ENCODE peak calls at places on chromosomes 1 and 21, in eight cellular contexts. One of them, this sample, is unnamed.

GRCh38 chr1:87765686-87766085 is 437.0 kb downstream of the LMO4 start:
- DNase-seq in lung: no peak
- DNase-seq in heart left ventricle: no peak
- DNase-seq in right atrium auricular region: no peak
- DNase-seq in BE2C: no peak
- DNase-seq in cardiac muscle cell: peak
- DNase-seq in lower leg skin: no peak
- DNase-seq in brain microvascular endothelial cell: no peak
- DNase-seq in this sample: peak

GRCh38 chr1:94579876-94580294 is 38.3 kb upstream of the F3 start:
- DNase-seq in lung: no peak
- DNase-seq in heart left ventricle: no peak
- DNase-seq in right atrium auricular region: no peak
- DNase-seq in BE2C: no peak
- DNase-seq in cardiac muscle cell: peak
- DNase-seq in lower leg skin: no peak
- DNase-seq in brain microvascular endothelial cell: peak
- DNase-seq in this sample: peak

GRCh38 chr21:36478207-36478701 is 1.7 kb downstream of the CLDN14 start:
- DNase-seq in lung: no peak
- DNase-seq in heart left ventricle: no peak
- DNase-seq in right atrium auricular region: no peak
- DNase-seq in BE2C: no peak
- DNase-seq in cardiac muscle cell: peak
- DNase-seq in lower leg skin: no peak
- DNase-seq in brain microvascular endothelial cell: peak
- DNase-seq in this sample: peak

GRCh38 chr1:162206749-162207635 is 137.5 kb downstream of the NOS1AP start:
- DNase-seq in lung: peak
- DNase-seq in heart left ventricle: no peak
- DNase-seq in right atrium auricular region: no peak
- DNase-seq in BE2C: peak
- DNase-seq in cardiac muscle cell: peak
- DNase-seq in lower leg skin: no peak
- DNase-seq in brain microvascular endothelial cell: no peak
- DNase-seq in this sample: no peak

GRCh38 chr1:246153796-246154212 is 353.3 kb downstream of the SMYD3 start:
- DNase-seq in lung: no peak
- DNase-seq in heart left ventricle: no peak
- DNase-seq in right atrium auricular region: no peak
- DNase-seq in BE2C: no peak
- DNase-seq in cardiac muscle cell: no peak
- DNase-seq in lower leg skin: no peak
- DNase-seq in brain microvascular endothelial cell: no peak
- DNase-seq in this sample: no peak

GRCh38 chr1:244735404-244735803 is 82.5 kb downstream of the DESI2 start:
- DNase-seq in lung: no peak
- DNase-seq in heart left ventricle: no peak
- DNase-seq in right atrium auricular region: no peak
- DNase-seq in BE2C: no peak
- DNase-seq in cardiac muscle cell: no peak
- DNase-seq in lower leg skin: no peak
- DNase-seq in brain microvascular endothelial cell: no peak
- DNase-seq in this sample: no peak

GRCh38 chr1:226474443-226475111 is 66.7 kb upstream of the PARP1 start:
- DNase-seq in lung: no peak
- DNase-seq in heart left ventricle: no peak
- DNase-seq in right atrium auricular region: no peak
- DNase-seq in BE2C: no peak
- DNase-seq in cardiac muscle cell: no peak
- DNase-seq in lower leg skin: no peak
- DNase-seq in brain microvascular endothelial cell: no peak
- DNase-seq in this sample: no peak

GRCh38 chr1:41108696-41109284 is 87.3 kb upstream of the SLFNL1 start:
- DNase-seq in lung: no peak
- DNase-seq in heart left ventricle: no peak
- DNase-seq in right atrium auricular region: no peak
- DNase-seq in BE2C: no peak
- DNase-seq in cardiac muscle cell: peak
- DNase-seq in lower leg skin: no peak
- DNase-seq in brain microvascular endothelial cell: peak
- DNase-seq in this sample: peak

GRCh38 chr1:179814513-179814838 is 63.1 kb downstream of the TOR1AIP2 start:
- DNase-seq in lung: no peak
- DNase-seq in heart left ventricle: peak
- DNase-seq in right atrium auricular region: no peak
- DNase-seq in BE2C: no peak
- DNase-seq in cardiac muscle cell: no peak
- DNase-seq in lower leg skin: peak
- DNase-seq in brain microvascular endothelial cell: no peak
- DNase-seq in this sample: no peak

GRCh38 chr1:220841293-220841692 is 38.0 kb upstream of the HLX start:
- DNase-seq in lung: no peak
- DNase-seq in heart left ventricle: no peak
- DNase-seq in right atrium auricular region: no peak
- DNase-seq in BE2C: no peak
- DNase-seq in cardiac muscle cell: peak
- DNase-seq in lower leg skin: no peak
- DNase-seq in brain microvascular endothelial cell: no peak
- DNase-seq in this sample: peak

GRCh38 chr21:19557488-19557887 is 1153.9 kb upstream of the TMPRSS15 start:
- DNase-seq in lung: no peak
- DNase-seq in heart left ventricle: no peak
- DNase-seq in right atrium auricular region: no peak
- DNase-seq in BE2C: no peak
- DNase-seq in cardiac muscle cell: no peak
- DNase-seq in lower leg skin: no peak
- DNase-seq in brain microvascular endothelial cell: no peak
- DNase-seq in this sample: no peak

GRCh38 chr1:192580351-192580962 is 4.9 kb downstream of the RGS1 start:
- DNase-seq in lung: no peak
- DNase-seq in heart left ventricle: no peak
- DNase-seq in right atrium auricular region: no peak
- DNase-seq in BE2C: peak
- DNase-seq in cardiac muscle cell: peak
- DNase-seq in lower leg skin: no peak
- DNase-seq in brain microvascular endothelial cell: no peak
- DNase-seq in this sample: peak

DNA sequence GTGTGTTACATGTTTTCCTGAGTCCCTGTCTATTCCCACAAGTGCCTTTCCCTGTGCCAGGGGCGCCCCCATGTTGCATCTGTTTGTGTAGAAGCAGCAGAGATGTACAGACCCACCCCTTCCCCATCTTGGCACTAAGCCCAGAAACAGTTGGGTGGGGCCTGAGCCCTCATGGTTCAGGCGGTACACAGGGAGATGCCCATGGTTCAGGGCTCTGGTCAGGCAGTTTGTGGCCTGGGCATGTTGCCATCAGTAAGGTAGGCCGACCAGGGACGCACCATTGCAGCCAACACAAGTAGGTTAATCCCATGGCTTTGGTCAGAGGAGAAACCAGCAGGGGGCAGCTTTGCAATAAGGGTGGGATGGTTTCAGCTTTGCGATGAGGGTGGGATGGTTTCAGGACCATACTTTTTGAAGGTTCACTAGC is 914 bp upstream of the ADGRB2 start:
- DNase-seq in lung: no peak
- DNase-seq in heart left ventricle: no peak
- DNase-seq in right atrium auricular region: no peak
- DNase-seq in BE2C: peak
- DNase-seq in cardiac muscle cell: peak
- DNase-seq in lower leg skin: no peak
- DNase-seq in brain microvascular endothelial cell: no peak
- DNase-seq in this sample: no peak
- TF ChIP-seq CTCF in lung: no peak
- TF ChIP-seq CTCF in heart left ventricle: peak
- TF ChIP-seq CTCF in right atrium auricular region: peak
- TF ChIP-seq CTCF in BE2C: peak
- TF ChIP-seq CTCF in cardiac muscle cell: peak
- TF ChIP-seq CTCF in lower leg skin: no peak
- TF ChIP-seq CTCF in brain microvascular endothelial cell: peak
- TF ChIP-seq CTCF in this sample: peak

DNA sequence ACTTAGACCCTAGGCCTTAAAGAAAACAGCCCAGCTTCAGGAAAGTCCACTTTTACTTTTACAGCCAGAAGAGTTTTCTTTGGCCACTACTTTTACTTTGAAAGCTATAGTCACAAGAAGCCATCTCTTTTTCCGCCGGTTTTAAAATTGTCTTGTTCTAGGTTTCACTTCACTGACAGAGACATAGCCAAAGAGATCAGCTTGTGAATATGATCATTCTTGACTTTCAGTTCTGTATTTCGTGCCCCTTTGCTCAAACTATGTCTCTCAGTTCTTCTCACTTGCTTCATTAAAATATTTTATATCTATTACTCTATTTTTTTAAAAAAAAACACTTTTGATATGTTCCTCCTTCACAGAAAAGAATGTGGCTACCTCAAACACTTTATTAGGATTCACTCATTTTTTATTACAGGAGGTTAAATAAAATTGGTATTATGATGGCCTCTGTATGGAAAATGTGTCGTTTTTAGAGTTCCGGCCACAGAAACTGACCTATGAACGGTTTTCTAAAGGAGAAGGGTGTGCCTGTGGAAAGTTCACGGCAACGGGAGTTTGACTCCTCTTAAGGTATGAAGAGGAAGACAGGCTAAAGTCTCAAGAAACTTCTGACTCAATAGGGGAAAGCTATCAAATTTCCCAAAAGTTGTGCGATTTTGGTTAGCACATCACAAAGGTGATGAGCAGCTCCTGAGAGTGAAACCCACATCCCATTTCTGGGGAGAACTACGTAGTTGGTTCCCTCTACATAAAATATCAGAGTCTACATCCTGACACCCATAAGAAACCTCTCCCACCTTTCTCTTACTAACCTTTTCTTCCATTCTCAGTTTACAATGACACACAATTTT is 1.2 kb downstream of the MCOLN2 start:
- DNase-seq in lung: no peak
- DNase-seq in heart left ventricle: no peak
- DNase-seq in right atrium auricular region: no peak
- DNase-seq in BE2C: no peak
- DNase-seq in cardiac muscle cell: no peak
- DNase-seq in lower leg skin: no peak
- DNase-seq in brain microvascular endothelial cell: no peak
- DNase-seq in this sample: no peak
- H3K4me3 ChIP-seq in lung: no peak
- H3K4me3 ChIP-seq in heart left ventricle: no peak
- H3K4me3 ChIP-seq in right atrium auricular region: no peak
- H3K4me3 ChIP-seq in BE2C: no peak
- H3K4me3 ChIP-seq in cardiac muscle cell: no peak
- H3K4me3 ChIP-seq in lower leg skin: no peak
- H3K4me3 ChIP-seq in brain microvascular endothelial cell: no peak
- H3K4me3 ChIP-seq in this sample: no peak

GRCh38 chr1:198275598-198275997 is 118.8 kb downstream of the NEK7 start:
- DNase-seq in lung: no peak
- DNase-seq in heart left ventricle: no peak
- DNase-seq in right atrium auricular region: no peak
- DNase-seq in BE2C: no peak
- DNase-seq in cardiac muscle cell: no peak
- DNase-seq in lower leg skin: no peak
- DNase-seq in brain microvascular endothelial cell: no peak
- DNase-seq in this sample: no peak
- TF ChIP-seq CTCF in lung: no peak
- TF ChIP-seq CTCF in heart left ventricle: no peak
- TF ChIP-seq CTCF in right atrium auricular region: no peak
- TF ChIP-seq CTCF in BE2C: no peak
- TF ChIP-seq CTCF in cardiac muscle cell: no peak
- TF ChIP-seq CTCF in lower leg skin: no peak
- TF ChIP-seq CTCF in brain microvascular endothelial cell: no peak
- TF ChIP-seq CTCF in this sample: no peak

DNA sequence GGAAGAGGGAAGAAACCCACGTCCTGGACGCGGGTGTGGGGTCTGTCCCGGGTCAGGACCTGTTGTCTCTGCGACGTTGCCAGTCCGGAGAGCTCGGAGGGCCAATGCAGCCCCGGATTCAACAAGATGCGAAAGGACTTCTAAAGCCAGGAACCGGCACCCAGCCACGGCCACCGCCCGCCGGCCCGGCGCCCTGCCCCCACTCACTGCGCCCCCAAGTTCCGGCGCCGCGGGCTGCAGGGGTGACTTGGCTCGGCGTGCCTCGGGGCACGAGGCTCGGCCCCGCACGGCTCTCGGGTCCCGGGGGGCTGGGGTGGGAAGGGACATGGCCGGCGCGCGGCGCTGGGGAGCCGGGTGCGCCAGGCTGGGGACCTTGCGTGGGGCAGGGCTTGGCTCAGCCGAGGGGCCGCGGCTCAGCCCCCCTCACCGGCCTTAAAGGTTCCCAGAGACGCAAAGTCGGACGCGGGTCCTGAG is 51.8 kb upstream of the H6PD start:
- DNase-seq in lung: no peak
- DNase-seq in heart left ventricle: no peak
- DNase-seq in right atrium auricular region: no peak
- DNase-seq in BE2C: no peak
- DNase-seq in cardiac muscle cell: no peak
- DNase-seq in lower leg skin: no peak
- DNase-seq in brain microvascular endothelial cell: no peak
- DNase-seq in this sample: no peak
- H3K4me3 ChIP-seq in lung: peak
- H3K4me3 ChIP-seq in heart left ventricle: peak
- H3K4me3 ChIP-seq in right atrium auricular region: peak
- H3K4me3 ChIP-seq in BE2C: no peak
- H3K4me3 ChIP-seq in cardiac muscle cell: peak
- H3K4me3 ChIP-seq in lower leg skin: peak
- H3K4me3 ChIP-seq in brain microvascular endothelial cell: peak
- H3K4me3 ChIP-seq in this sample: peak

DNA sequence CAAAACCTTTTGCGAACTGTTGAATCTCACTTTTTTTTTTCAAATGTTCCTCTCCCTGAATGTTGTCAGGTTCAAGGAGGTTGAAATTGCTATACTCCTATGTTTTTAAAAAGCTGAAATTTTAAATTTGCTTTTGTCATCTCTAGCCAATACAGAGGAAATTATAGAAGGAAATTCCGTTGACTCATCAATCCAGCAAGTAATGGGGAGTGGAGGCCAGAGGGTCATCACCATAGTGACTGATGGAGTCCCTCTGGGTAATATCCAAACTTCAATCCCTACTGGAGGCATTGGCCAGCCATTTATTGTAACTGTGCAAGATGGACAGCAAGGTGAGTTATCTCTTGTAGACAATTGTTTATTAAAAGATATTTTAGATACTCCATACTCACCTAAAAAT is 36.3 kb downstream of the GABPB2 start:
- DNase-seq in lung: no peak
- DNase-seq in heart left ventricle: no peak
- DNase-seq in right atrium auricular region: no peak
- DNase-seq in BE2C: no peak
- DNase-seq in cardiac muscle cell: peak
- DNase-seq in lower leg skin: no peak
- DNase-seq in brain microvascular endothelial cell: peak
- DNase-seq in this sample: no peak
- TF ChIP-seq CTCF in lung: no peak
- TF ChIP-seq CTCF in heart left ventricle: no peak
- TF ChIP-seq CTCF in right atrium auricular region: no peak
- TF ChIP-seq CTCF in BE2C: no peak
- TF ChIP-seq CTCF in cardiac muscle cell: no peak
- TF ChIP-seq CTCF in lower leg skin: no peak
- TF ChIP-seq CTCF in brain microvascular endothelial cell: no peak
- TF ChIP-seq CTCF in this sample: no peak

DNA sequence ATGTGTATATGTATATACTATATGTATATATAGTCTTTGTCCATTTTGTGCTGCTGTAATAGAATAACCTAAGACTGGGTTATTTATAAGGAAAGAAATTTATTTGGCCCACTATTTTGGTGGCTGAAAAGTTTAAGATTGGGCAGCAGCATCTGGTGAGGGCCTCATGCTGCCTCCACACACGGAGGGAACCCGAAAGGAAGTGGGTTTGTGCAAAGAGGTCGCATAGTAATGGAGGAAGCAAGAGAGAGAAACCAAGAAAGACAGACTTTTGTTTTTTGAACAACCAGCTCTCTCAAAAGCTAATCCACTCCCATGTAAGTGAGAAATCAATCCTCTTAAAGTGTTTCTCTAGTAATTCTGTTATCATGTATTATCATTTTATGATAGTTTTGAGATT is 1147.3 kb downstream of the NCAM2 start:
- DNase-seq in lung: no peak
- DNase-seq in heart left ventricle: no peak
- DNase-seq in right atrium auricular region: no peak
- DNase-seq in BE2C: no peak
- DNase-seq in cardiac muscle cell: no peak
- DNase-seq in lower leg skin: no peak
- DNase-seq in brain microvascular endothelial cell: no peak
- DNase-seq in this sample: no peak
- H3K4me3 ChIP-seq in lung: no peak
- H3K4me3 ChIP-seq in heart left ventricle: no peak
- H3K4me3 ChIP-seq in right atrium auricular region: no peak
- H3K4me3 ChIP-seq in BE2C: no peak
- H3K4me3 ChIP-seq in cardiac muscle cell: no peak
- H3K4me3 ChIP-seq in lower leg skin: no peak
- H3K4me3 ChIP-seq in brain microvascular endothelial cell: no peak
- H3K4me3 ChIP-seq in this sample: no peak